ENCODE peak calls at places on chromosomes 6 and 20, in ten cellular contexts. R is tibial nerve; Z is GM12865; K is epithelial cell of esophagus; U is IMR-90; A is neural progenitor cell; B is brain microvascular endothelial cell; L is upper lobe of right lung; I is CD8-positive, alpha-beta memory T cell; X is K562. N is an unnamed sample.

GRCh38 chr20:23366384-23366783 is 4.4 kb downstream of the GZF1 start:
- DNase-seq in L (no peak), X (no peak), K (peak), R (no peak), A (no peak), U (no peak), I (no peak), B (no peak), Z (no peak), N (no peak)

GRCh38 chr20:20396794-20397193 is 28.9 kb downstream of the INSM1 start:
- DNase-seq in Z (no peak), R (no peak), X (no peak), I (no peak), A (no peak), B (no peak), U (no peak), K (no peak), L (no peak), N (no peak)

GRCh38 chr20:59723607-59724456 is 119.5 kb downstream of the PHACTR3 start:
- DNase-seq in U (no peak), K (no peak), B (no peak), X (no peak), A (no peak), I (no peak), Z (no peak), L (peak), R (no peak), N (no peak)

GRCh38 chr20:57755609-57756008 is 45.8 kb upstream of the PMEPA1 start:
- DNase-seq in L (no peak), U (no peak), X (no peak), K (no peak), Z (no peak), R (no peak), I (no peak), B (no peak), A (no peak), N (no peak)

GRCh38 chr6:51844391-51844735 is 243.1 kb downstream of the PKHD1 start:
- DNase-seq in L (no peak), B (no peak), A (peak), X (no peak), Z (peak), U (no peak), K (no peak), I (no peak), R (no peak), N (no peak)

GRCh38 chr6:5644523-5645183 is 362.1 kb downstream of the NRN1 start:
- DNase-seq in I (no peak), X (no peak), U (no peak), A (no peak), L (no peak), R (no peak), B (no peak), Z (no peak), K (peak), N (no peak)

GRCh38 chr20:48697845-48698491 is 129.8 kb downstream of the PREX1 start:
- DNase-seq in K (peak), R (peak), X (no peak), B (peak), U (peak), A (no peak), Z (no peak), L (peak), I (no peak), N (peak)

GRCh38 chr6:150813993-150814359 is 51.5 kb upstream of the MTHFD1L start:
- DNase-seq in Z (peak), K (peak), B (no peak), A (no peak), R (no peak), U (peak), I (no peak), L (no peak), X (no peak), N (peak)

GRCh38 chr6:82331031-82331773 is 32.4 kb upstream of the TPBG start:
- DNase-seq in R (no peak), B (no peak), X (no peak), A (peak), L (no peak), I (no peak), U (peak), K (peak), Z (peak), N (peak)

GRCh38 chr6:137094411-137095008 is 49.7 kb upstream of the IL20RA start:
- DNase-seq in K (peak), R (peak), Z (peak), B (peak), L (no peak), U (peak), A (peak), I (peak), X (peak), N (peak)

GRCh38 chr6:125658759-125659431 is 90.5 kb upstream of the HEY2 start:
- DNase-seq in L (no peak), R (no peak), A (no peak), U (no peak), I (no peak), K (peak), X (no peak), Z (no peak), B (no peak), N (no peak)

GRCh38 chr6:26473758-26474438 is 16.1 kb downstream of the BTN2A1 start:
- DNase-seq in A (peak), U (peak), X (peak), I (peak), R (peak), L (peak), B (peak), K (peak), Z (peak), N (peak)

DNA sequence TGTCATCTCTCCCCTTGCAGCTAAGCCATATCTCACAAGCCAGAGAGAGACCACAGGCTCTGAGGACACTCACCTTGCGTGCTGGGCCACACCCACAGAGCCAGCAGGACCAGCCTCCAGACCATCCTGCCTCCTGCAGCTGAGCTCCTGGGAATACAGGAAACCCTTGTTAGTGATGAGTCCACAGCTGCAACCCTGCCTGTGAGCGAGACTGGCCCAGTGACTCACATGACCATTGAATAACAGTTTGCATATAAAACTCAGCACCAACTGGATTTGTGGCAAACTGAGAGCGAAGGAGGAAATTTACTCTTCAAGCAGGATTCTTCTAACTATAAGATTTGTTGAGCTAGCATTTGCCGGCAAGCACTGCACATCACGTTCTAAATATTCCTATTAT is 3.0 kb downstream of the THBS2 start:
- DNase-seq in I (no peak), K (peak), R (no peak), B (peak), A (no peak), U (peak), X (no peak), L (no peak), Z (no peak), N (peak)
- H3K4me3 ChIP-seq in I (no peak), K (no peak), R (no peak), B (peak), A (no peak), U (no peak), X (no peak), L (peak), Z (no peak), N (peak)

GRCh38 chr20:544153-544725 is 649 bp upstream of the CSNK2A1 start:
- DNase-seq in U (no peak), A (no peak), B (no peak), X (no peak), R (no peak), L (no peak), K (no peak), Z (no peak), I (no peak), N (no peak)
- H3K4me3 ChIP-seq in U (no peak), A (peak), B (peak), X (peak), R (peak), L (peak), K (peak), Z (peak), I (peak), N (no peak)

DNA sequence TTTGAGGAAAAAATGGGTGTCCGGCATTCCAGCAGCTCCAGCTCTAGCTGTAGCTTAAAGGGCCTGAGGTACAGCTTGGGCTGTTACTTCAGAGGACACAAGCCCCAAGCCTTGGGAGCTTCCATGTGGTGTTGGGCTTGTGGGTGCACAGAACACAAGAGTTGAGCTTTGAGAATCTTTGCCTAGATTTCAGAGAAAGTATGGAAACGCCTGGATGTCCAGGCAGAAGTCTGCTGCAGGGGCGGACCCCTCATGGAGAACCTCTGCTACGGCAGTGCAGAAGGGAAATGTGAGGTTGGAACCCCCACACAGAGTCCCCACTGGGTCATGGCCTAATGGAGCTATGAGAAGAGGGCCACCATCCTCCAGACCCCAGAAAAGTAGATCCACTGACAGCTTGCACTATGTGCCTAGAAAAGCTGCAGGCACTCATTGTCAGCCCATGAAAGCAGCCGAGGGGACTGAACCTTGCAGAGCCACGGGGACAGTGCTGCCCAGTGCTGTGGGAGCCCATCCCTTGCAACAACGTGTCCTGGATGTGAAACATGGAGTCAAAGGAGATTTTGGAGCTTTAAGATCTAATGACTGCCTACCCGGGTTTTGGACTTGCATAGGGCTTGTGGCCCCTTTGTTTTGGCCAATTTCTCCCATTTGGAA is 90.6 kb downstream of the QKI start:
- DNase-seq in R (no peak), I (no peak), B (no peak), Z (no peak), K (no peak), U (no peak), L (no peak), A (no peak), X (no peak), N (no peak)
- H3K4me3 ChIP-seq in R (no peak), I (no peak), B (no peak), Z (no peak), K (no peak), U (no peak), L (no peak), A (no peak), X (no peak), N (no peak)

DNA sequence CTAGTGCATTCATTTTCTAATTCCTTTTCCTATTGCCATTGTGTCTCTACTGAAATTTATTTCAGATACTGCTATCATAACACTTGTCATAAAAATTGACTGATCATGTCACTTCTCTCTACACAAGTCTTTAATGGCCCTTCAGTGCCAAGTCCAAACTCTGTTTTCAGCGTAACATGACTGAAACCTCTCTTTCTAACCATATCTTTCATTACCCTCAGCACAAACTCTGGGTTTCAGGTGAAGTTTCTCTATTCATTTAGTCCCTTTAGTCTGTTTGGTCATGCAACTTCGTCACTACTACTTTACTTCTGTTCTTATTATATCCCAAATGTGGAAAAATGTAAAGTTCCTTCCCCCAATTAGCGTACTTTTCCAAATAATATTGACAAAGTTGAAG is 234.9 kb downstream of the OGFRL1 start:
- DNase-seq in I (no peak), X (no peak), R (no peak), U (no peak), Z (peak), A (no peak), L (no peak), B (no peak), K (no peak), N (no peak)
- H3K4me3 ChIP-seq in I (no peak), X (no peak), R (no peak), U (no peak), Z (no peak), A (no peak), L (no peak), B (no peak), K (no peak), N (no peak)

GRCh38 chr6:165617528-165617927 is 45.5 kb downstream of the PDE10A start:
- DNase-seq in Z (no peak), I (no peak), K (no peak), A (no peak), B (no peak), L (no peak), X (no peak), U (no peak), R (no peak), N (no peak)

GRCh38 chr6:165626711-165627110 is 36.3 kb downstream of the PDE10A start:
- DNase-seq in B (no peak), U (no peak), X (no peak), Z (no peak), R (no peak), A (no peak), K (no peak), I (no peak), L (no peak), N (no peak)

GRCh38 chr6:165618241-165618640 is 44.8 kb downstream of the PDE10A start:
- DNase-seq in I (no peak), K (no peak), R (no peak), U (peak), Z (no peak), X (no peak), L (no peak), A (no peak), B (peak), N (no peak)

GRCh38 chr6:165624871-165625639 is 38.0 kb downstream of the PDE10A start:
- DNase-seq in U (no peak), R (no peak), K (no peak), L (no peak), I (no peak), A (no peak), X (no peak), B (no peak), Z (no peak), N (no peak)

GRCh38 chr6:165621950-165622349 is 41.1 kb downstream of the PDE10A start:
- DNase-seq in A (no peak), K (no peak), I (no peak), R (no peak), B (no peak), Z (no peak), U (no peak), L (no peak), X (no peak), N (no peak)
- H3K4me3 ChIP-seq in A (no peak), K (no peak), I (no peak), R (no peak), B (no peak), Z (no peak), U (no peak), L (no peak), X (no peak), N (no peak)

GRCh38 chr6:167846997-167847606 is 20.4 kb downstream of the AFDN start:
- DNase-seq in U (no peak), K (no peak), X (no peak), I (no peak), R (no peak), B (no peak), A (no peak), Z (no peak), L (no peak), N (no peak)
- H3K4me3 ChIP-seq in U (no peak), K (no peak), X (no peak), I (no peak), R (no peak), B (no peak), A (no peak), Z (no peak), L (no peak), N (no peak)

DNA sequence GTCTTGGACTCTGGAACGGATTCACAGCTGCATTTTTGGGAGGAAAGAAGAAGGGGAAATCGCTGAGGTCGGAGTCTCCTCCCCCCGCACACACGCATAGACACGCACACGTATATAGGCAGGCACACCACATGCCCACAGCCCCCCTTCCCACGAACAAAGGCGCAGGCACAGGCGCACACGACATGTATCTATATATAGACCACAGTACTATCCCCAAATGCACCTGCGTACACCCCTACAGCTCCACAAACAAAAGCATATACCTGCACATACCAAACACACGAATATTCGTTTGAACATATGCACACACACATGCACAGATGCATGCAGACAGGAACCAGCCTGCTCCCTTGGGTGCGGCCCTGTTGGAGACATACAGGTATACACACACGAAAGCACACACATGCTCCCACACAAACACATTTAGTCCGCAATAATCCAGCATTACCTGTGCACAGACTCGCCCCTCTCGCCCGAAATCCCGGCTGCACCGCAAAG is 1.2 kb downstream of the SLC32A1 start:
- DNase-seq in A (no peak), U (no peak), L (no peak), X (no peak), I (no peak), B (no peak), Z (no peak), R (no peak), K (no peak), N (no peak)
- H3K4me3 ChIP-seq in A (no peak), U (no peak), L (no peak), X (no peak), I (no peak), B (no peak), Z (no peak), R (no peak), K (no peak), N (no peak)

N was measured in astrocyte of the spinal cord.